ENCODE peak calls at places on chromosomes 16 and 17, in four cellular contexts. I is WTC11, U is foreskin fibroblast, V is right atrium auricular region. B is an unnamed sample.

GRCh38 chr16:75647138-75647491 is 350 bp downstream of the KARS1 start:
- DNase-seq in U (no peak), V (no peak), I (no peak), B (no peak)

GRCh38 chr17:39404542-39405378 is 3.3 kb upstream of the FBXL20 start:
- DNase-seq in V (no peak), I (no peak), U (peak), B (no peak)

GRCh38 chr17:50598487-50598886 is 36.2 kb upstream of the ABCC3 start:
- DNase-seq in V (no peak), I (no peak), U (no peak), B (no peak)

GRCh38 chr16:24978370-24978914 is 36.7 kb downstream of the ARHGAP17 start:
- DNase-seq in I (no peak), U (no peak), V (no peak), B (no peak)

GRCh38 chr16:12771341-12771798 is 32.3 kb downstream of the CPPED1 start:
- DNase-seq in V (no peak), I (no peak), U (no peak), B (no peak)

GRCh38 chr17:39244016-39244599 is 18.4 kb upstream of the STAC2 start:
- DNase-seq in V (no peak), U (no peak), I (peak), B (no peak)

GRCh38 chr17:280216-280615 is 72.4 kb downstream of the RPH3AL start:
- DNase-seq in I (no peak), U (no peak), V (no peak), B (no peak)

GRCh38 chr16:65384441-65384840 is 262.6 kb upstream of the CDH11 start:
- DNase-seq in I (no peak), U (no peak), V (no peak), B (no peak)

GRCh38 chr16:87542531-87543102 is 49.8 kb upstream of the ZCCHC14 start:
- DNase-seq in I (no peak), U (no peak), V (no peak), B (no peak)

GRCh38 chr17:46009681-46010596 is 10.9 kb downstream of the STH start:
- DNase-seq in U (no peak), I (no peak), V (no peak), B (no peak)

GRCh38 chr17:5297245-5297644 is 15.2 kb downstream of the RABEP1 start:
- DNase-seq in V (no peak), U (no peak), I (no peak), B (no peak)
- TF ChIP-seq CTCF in V (no peak), U (no peak), I (no peak), B (no peak)

GRCh38 chr17:1625507-1626080 is 3.0 kb downstream of the SLC43A2 start:
- DNase-seq in I (no peak), V (no peak), U (no peak), B (no peak)
- TF ChIP-seq CTCF in I (no peak), V (no peak), U (no peak), B (no peak)

DNA sequence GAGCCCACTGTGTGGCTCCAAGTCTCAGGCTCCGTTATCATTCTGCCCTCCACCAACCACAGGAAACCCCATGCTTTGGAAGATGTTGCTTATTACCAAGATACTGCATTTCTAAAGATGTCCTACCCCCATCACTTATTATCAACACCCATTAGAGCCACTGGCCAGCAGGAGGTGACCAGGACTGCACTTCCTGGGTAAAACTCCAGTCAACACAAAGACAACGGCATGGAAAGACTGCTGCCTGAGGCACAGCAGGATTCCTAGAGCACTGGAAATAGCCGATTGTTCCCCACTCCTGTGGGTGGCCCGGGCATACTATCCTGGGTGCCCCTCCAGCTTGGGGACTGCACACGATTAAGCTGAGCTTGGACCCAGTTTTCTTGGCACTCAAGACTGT is 133.7 kb downstream of the AATF start:
- DNase-seq in I (no peak), V (no peak), U (no peak), B (no peak)
- TF ChIP-seq CTCF in I (no peak), V (no peak), U (no peak), B (no peak)

GRCh38 chr17:72053069-72053846 is 67.6 kb upstream of the SOX9 start:
- DNase-seq in I (peak), V (no peak), U (no peak), B (peak)

GRCh38 chr17:72060084-72060483 is 60.7 kb upstream of the SOX9 start:
- DNase-seq in V (no peak), I (no peak), U (no peak), B (no peak)

GRCh38 chr17:72056155-72056554 is 64.7 kb upstream of the SOX9 start:
- DNase-seq in U (no peak), V (no peak), I (no peak), B (no peak)

GRCh38 chr17:72056727-72057290 is 64.0 kb upstream of the SOX9 start:
- DNase-seq in V (no peak), I (peak), U (no peak), B (no peak)
- TF ChIP-seq CTCF in V (no peak), I (no peak), U (no peak), B (no peak)

DNA sequence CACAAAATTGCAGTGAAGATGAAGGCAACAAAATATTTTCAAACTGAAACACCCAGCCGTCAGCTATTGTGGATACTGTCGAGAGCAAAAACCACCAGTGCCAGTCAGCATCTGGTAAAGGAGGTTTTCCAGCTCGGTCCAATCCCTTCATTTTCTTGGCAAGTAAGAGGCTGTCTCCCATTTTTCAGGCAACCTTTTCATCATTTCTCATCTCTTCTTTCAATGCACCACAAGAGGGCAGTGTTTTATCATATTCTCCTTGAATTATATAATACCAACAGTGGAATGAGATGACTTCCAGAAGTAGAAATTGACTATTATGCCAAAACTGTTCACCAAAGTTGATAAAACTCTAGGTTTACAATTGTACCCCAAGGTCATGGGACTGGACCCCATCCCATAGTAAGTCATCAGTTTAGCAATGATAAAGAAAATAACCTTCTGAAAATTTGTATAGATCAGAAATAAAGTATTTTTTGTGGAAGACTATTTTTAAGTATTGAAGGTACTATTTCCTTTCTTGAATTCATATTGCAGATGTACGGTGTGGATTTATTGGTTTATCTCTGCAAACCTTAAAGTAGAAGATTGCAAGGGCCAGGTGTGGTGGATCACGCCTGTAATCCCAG is 16.8 kb downstream of the NQO1 start:
- DNase-seq in V (no peak), U (peak), I (no peak), B (no peak)
- TF ChIP-seq CTCF in V (peak), U (peak), I (peak), B (peak)

DNA sequence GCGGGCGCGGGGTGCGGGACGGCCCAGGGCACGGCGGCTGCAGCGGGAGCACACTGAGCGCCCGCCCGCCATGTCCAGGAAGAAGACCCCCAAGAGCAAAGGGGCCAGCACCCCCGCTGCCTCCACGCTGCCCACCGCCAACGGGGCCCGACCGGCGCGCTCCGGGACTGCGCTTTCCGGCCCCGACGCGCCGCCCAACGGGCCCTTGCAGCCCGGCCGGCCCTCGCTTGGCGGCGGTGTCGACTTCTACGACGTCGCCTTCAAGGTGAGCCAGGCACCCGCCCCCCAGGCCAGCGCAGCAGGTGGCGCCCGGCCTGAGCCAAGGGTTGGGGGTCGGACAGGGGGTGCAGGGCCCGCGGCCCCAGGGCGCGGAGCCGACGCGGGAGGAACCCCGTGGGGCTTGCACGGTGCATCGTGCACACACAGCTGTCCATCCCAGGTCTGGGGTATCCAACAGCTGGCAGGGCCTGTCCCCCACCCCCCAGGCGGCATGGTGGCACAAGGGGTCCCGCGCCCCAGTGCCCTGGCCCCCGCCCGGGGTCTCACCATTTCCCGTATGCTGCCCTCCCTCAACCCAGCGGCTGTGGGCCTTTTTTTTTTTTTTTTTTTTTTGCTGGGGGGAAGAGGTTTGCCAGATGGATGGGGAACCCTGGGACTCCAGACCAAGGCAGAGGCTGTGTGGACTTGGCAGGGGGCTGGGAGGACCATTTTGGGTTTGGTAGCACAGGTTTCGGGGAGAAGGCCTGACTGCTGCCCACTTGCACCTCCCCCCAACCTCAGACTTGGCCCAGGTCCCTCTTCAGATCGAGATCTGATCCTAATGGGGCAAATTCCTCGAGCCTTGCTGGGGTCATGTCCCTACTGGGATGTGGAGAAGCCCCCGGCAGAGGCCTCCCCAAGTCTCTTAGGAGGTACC is 547 bp downstream of the RAB26 start:
- DNase-seq in U (no peak), V (no peak), I (no peak), B (no peak)
- TF ChIP-seq CTCF in U (no peak), V (no peak), I (no peak), B (no peak)

DNA sequence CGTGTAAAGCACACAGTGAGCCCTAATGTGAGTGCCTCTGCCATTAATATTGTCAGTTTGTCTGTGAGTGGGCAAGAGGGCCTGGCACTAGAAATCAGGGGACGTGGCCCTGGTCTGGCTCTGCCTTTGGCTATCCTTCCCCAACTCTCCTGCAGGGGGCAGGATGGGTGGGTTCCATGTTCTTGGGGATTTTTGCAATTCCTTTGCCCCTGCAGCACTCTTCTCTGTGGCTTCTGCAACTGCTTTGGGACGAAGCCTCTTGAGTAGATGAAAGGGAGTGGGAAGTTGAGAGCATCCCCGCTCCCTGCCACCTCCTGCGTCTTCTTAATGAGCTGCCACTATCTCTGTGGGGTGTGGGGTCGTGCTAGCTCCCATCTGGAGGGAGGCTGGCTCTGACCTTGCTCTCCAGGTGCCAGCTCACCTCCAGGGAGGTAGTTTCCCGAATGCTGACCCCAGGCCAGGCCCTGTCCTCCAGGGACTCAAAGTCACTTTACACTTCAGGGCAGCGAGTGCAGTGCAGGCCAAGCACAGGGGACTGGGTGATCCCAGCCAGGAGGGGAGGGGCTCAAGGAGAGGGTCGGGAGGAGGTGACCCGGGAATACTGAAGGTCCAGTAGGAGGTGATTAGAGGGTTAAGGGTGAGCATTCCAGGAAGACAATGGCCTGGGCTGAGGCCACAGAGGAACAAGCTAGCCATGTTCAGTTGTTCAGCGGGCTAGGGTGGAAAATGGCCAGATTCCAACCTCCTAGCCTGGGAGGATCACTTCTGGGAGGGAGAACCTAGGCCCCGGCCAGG is 121.0 kb upstream of the NLRP1 start:
- DNase-seq in V (no peak), I (peak), U (no peak), B (peak)
- TF ChIP-seq CTCF in V (no peak), I (peak), U (peak), B (peak)

DNA sequence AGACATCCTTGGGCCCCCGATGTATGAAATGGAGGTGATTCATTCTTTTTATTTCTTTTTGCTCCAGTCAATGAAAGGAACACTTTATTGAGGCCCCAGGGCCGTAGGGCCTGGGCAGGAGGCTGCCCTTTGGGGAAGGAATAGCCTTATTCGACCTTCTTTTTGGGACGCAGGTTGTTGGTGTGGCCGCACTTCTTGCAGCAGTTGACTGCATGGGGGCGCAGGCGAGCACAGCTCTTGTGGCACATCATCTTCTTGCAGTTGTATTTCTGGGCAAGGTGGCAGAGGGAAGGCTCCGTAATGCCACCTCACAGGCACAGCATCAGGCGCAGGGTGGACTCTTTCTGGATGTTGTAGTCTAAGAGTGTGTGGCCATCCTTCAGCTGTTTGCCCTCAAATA is 50.9 kb downstream of the SIAH1 start:
- DNase-seq in V (no peak), I (peak), U (no peak), B (no peak)
- TF ChIP-seq CTCF in V (no peak), I (no peak), U (no peak), B (no peak)

DNA sequence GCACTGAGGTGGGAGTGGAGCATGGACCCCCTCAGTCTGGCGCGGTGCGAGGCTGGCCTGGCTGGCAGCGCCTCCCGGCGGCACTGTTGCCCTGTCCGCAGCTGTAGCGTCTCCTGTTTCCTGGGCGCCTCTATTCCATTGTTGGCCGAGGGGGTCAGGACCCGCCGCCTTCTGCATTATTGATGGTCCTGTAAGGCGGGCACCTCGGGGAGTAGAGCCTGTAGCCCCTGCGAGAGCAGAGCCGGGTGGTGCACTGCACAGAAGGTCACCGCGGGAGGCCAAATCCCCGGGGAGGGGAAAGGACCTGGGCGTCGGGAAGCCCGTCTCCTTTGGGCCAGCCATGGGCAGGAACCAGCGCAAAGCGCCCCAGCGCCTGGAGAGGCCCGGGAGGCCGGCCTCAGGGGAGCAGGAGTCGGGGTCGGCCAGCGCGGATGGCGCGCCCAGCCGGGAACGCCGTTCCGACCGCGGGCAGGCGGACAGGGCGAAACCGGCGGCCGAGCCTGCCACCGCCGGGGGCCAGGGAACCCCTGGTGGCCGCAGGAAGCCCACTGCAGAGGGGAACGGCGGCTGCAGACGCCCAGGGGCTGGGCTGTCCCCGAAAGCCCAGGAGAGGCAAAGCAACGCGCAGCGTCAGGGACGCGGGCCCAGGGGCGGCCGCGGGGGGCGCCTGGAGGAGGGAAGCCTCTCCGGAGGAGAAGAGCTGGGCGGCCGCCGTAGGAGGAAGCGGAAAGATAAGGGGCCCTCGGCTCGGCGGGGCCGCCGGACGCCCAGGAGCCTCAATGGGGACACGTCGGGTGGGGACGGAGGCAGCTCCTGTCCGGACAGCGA is at the start of gene MYO15B:
- DNase-seq in I (peak), U (no peak), V (peak), B (peak)
- TF ChIP-seq CTCF in I (no peak), U (no peak), V (peak), B (peak)